ENCODE peak calls at places on chromosome 2, in six cellular contexts. N, E, F, X, J and M are unnamed samples. For H3K27me3, the result is how much of the 10 kb centered on the place peaks cover.

GRCh38 chr2:6139142-6139541 is 447.0 kb downstream of the SOX11 start:
- DNase-seq in X (no peak), E (no peak), F (no peak), J (no peak), N (no peak), M (no peak)

GRCh38 chr2:157056200-157056676 is 201.3 kb upstream of the GALNT5 start:
- DNase-seq in J (no peak), N (no peak), E (peak), X (no peak), F (no peak), M (no peak)

GRCh38 chr2:132270981-132271546 is 109.3 kb upstream of the ANKRD30BL start:
- DNase-seq in X (no peak), N (no peak), J (no peak), E (no peak), F (no peak), M (no peak)

GRCh38 chr2:217899231-217900009 is 103.4 kb downstream of the TNS1 start:
- DNase-seq in F (no peak), E (peak), N (no peak), X (peak), J (no peak), M (no peak)

GRCh38 chr2:52395912-52396311 is 1364.0 kb upstream of the NRXN1 start:
- DNase-seq in X (no peak), E (peak), F (no peak), N (no peak), J (no peak), M (no peak)

GRCh38 chr2:226362991-226363390 is 436.6 kb downstream of the IRS1 start:
- DNase-seq in J (no peak), F (no peak), X (no peak), E (peak), N (no peak), M (no peak)

GRCh38 chr2:182666674-182667320 is 49.3 kb upstream of the DNAJC10 start:
- DNase-seq in N (no peak), F (no peak), X (no peak), J (no peak), E (peak), M (no peak)

GRCh38 chr2:162475661-162476060 is 131.7 kb downstream of the GCA start:
- DNase-seq in E (peak), J (no peak), N (no peak), X (peak), F (no peak), M (no peak)

GRCh38 chr2:75986617-75987016 is 275.9 kb upstream of the GCFC2 start:
- DNase-seq in F (no peak), N (no peak), E (no peak), X (no peak), J (no peak), M (no peak)

GRCh38 chr2:147863835-147864234 is 19.0 kb downstream of the ACVR2A start:
- DNase-seq in J (no peak), F (no peak), X (no peak), E (peak), N (no peak), M (no peak)

GRCh38 chr2:122236152-122236892 is 480.9 kb downstream of the TSN start:
- DNase-seq in N (no peak), E (peak), X (peak), J (no peak), F (no peak), M (peak)

GRCh38 chr2:220539481-220539880 is 912.1 kb downstream of the SLC4A3 start:
- DNase-seq in N (no peak), J (no peak), X (no peak), F (no peak), E (no peak), M (no peak)

GRCh38 chr2:220528180-220528579 is 900.8 kb downstream of the SLC4A3 start:
- DNase-seq in F (no peak), X (no peak), N (no peak), J (no peak), E (no peak), M (no peak)

GRCh38 chr2:220531216-220531615 is 903.8 kb downstream of the SLC4A3 start:
- DNase-seq in J (no peak), E (peak), F (no peak), N (no peak), X (no peak), M (no peak)

DNA sequence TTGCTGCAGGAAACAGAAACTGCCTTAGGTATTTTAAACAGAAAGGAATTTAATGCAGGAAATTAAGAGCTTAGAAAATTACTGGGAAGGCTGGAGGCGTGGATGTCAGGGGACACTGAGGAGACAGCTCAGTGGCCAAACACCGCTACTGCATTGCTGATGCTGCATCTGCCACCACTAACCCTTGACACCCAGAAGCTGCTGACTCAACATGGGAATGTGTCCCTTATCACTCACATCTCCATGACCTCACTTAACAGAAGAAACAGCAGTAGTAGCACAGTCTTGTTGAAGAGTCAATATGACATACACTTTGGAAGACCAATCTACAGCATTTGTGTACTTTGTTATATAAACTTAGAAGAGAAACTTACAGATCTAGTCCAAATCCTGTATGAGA is 906.1 kb downstream of the SLC4A3 start:
- DNase-seq in E (peak), F (no peak), N (peak), J (no peak), X (no peak), M (no peak)
- TF ChIP-seq CTCF in E (peak), F (no peak), N (peak), J (no peak), X (no peak), M (no peak)

GRCh38 chr2:108971661-108972566 is 17.1 kb downstream of the EDAR start:
- DNase-seq in X (no peak), E (peak), F (no peak), J (peak), N (no peak), M (peak)

GRCh38 chr2:108968619-108969018 is 20.4 kb downstream of the EDAR start:
- DNase-seq in N (no peak), X (no peak), J (no peak), F (no peak), E (peak), M (peak)

GRCh38 chr2:108965540-108966299 is 23.3 kb downstream of the EDAR start:
- DNase-seq in N (no peak), J (no peak), E (peak), F (no peak), X (no peak), M (no peak)

GRCh38 chr2:108970369-108970768 is 18.7 kb downstream of the EDAR start:
- DNase-seq in X (no peak), F (no peak), N (no peak), J (peak), E (no peak), M (no peak)

DNA sequence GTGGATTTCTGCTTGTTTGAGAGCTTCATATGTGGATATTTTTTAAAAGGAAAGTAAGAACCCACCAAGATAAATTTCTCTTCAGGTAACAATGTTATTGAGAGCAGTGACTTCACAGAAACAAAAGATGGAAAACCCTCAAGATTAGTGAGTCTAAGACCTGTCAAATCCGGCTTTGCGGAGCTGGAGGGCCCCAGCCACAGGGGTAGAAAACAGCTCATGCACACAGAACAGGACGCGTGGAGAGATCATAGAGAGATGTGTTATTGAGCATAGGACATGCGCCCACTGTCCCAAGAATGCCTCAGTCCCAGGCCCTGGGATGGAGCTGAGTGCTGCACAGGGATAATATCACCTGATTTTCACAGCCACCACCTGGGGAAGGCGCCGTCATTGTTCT is 21.3 kb downstream of the EDAR start:
- DNase-seq in F (no peak), E (no peak), N (no peak), J (no peak), X (no peak), M (no peak)
- H3K27me3 ChIP-seq in F (under half), E (under half), N (under half), J (under half), X (under half), M (under half)

DNA sequence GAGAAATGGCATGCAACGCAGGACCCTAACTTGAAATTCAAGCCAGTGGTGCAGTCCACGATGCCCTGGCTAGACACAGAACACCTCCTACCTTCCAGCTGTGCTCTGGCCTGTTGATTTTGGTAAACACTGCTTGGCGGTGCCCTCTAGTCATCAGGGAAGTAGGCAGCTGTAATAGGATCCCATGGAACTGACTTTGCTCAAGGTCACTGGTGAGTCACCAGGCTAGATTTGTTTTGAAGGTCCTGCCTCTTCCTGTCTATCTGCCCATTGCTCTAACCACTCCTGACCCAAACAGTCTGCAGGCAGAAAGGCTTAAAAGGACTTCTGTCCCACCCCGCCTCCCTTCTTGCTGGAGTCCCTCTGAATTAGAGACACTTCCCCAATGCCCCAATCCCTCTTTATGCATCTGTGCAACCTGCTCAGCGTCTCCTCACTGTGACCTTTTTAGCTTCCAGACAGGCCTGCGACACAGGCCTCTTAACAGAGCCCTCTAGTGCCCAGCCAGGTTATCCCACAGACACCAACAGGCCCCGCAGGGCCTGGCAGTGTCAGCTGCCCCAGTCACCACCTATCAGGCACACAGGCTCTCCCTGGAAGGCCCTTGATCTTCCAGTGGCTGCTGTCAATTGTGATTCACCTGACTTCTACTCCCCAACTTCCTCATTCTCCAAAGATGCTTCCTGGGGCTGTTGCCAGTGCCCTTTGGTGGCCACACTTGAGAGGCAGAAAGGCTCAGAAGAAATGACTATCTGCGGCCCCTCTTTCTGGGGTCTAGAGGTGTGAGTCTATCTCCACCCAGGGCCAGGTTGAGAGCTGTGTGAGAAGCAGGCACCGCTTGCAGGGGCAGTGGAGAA is 5.2 kb downstream of the TMEM127 start:
- DNase-seq in N (no peak), J (peak), F (peak), E (peak), X (peak), M (peak)
- H3K4me3 ChIP-seq in N (no peak), J (peak), F (peak), E (no peak), X (no peak), M (no peak)

DNA sequence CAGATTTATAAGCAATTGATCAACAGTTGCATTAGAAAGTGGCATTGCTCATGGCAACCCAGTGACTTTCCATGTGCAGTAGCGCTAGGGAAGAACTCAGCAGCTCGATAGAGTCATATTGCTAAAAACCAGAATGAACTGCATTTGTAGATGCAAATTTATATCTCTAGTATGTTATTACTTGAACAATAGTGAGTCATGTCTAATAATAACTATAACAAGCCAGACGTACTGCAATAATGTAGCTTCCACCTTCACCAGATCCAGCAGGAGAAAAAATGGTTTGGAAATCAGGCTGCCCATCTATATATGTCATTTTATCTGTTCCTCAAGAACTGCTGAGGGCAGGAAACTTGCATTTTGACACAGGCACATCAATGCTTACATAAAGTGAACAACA is 66.5 kb upstream of the FIGN start:
- DNase-seq in N (no peak), J (no peak), E (no peak), F (no peak), X (no peak), M (no peak)
- TF ChIP-seq CTCF in N (no peak), J (no peak), E (no peak), F (no peak), X (no peak), M (no peak)

GRCh38 chr2:218957685-218958084 is 1.8 kb upstream of the CDK5R2 start:
- DNase-seq in J (no peak), N (no peak), E (no peak), F (no peak), X (no peak), M (no peak)
- H3K27me3 ChIP-seq in J (under half), N (under half), E (under half), F (half or more), X (under half), M (under half)

GRCh38 chr2:215839816-215840215 is 173.5 kb downstream of the MREG start:
- DNase-seq in E (no peak), F (no peak), N (no peak), J (no peak), X (no peak), M (no peak)

GRCh38 chr2:215841175-215841816 is 172.1 kb downstream of the MREG start:
- DNase-seq in E (no peak), N (no peak), F (peak), X (no peak), J (no peak), M (no peak)

GRCh38 chr2:215835641-215836040 is 177.7 kb downstream of the MREG start:
- DNase-seq in F (no peak), J (no peak), X (no peak), E (no peak), N (no peak), M (no peak)

GRCh38 chr2:215836881-215837280 is 176.5 kb downstream of the MREG start:
- DNase-seq in E (no peak), J (no peak), N (no peak), F (no peak), X (no peak), M (no peak)

GRCh38 chr2:215839309-215839708 is 174.0 kb downstream of the MREG start:
- DNase-seq in E (no peak), X (no peak), J (no peak), N (no peak), F (no peak), M (no peak)
- H3K4me3 ChIP-seq in E (no peak), X (no peak), J (no peak), N (no peak), F (no peak), M (no peak)

GRCh38 chr2:55014962-55015939 is 35.0 kb downstream of the RTN4 start:
- DNase-seq in J (no peak), N (no peak), F (peak), E (peak), X (peak), M (no peak)
- TF ChIP-seq CTCF in J (peak), N (peak), F (peak), E (peak), X (peak), M (peak)

DNA sequence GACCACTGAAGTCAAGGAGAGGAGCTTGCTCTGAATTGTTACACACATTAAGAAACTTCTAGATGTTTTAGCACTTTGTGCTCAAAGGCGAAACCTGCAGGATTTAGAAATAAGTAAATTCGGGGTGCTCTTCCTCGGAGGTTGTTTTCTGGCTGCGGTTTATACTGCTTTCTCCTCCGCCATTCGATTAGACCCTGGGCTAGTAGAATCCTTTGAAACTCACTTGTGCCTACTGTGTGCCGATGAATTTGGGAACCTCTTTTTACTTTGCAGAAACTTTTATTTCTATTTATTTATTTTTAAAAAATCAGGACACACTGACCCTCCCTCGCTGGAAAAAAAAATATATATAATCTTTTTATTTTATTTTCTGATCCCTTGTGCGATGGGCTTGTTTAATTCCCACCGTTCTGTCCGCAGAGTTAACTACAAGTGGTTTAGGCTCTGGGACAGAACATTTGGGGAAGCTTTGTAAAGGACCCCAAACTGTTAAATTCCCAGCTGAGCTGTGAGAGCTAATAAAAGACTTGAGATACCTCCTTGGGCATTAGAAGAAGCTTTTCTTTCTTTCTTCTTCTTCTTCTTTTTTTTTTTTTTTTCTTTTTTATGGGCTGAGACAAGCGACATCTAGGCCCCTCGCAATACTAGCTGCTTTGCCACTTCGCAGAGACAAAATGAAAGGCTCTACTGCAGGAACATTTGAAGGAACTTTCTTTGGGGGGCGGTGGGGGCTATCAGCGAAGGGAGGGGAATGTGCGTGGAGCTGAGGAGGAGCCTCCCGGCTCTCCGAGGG is 3.8 kb downstream of the MEIS1 start:
- DNase-seq in F (no peak), J (no peak), N (no peak), X (no peak), E (no peak), M (no peak)
- H3K27me3 ChIP-seq in F (under half), J (under half), N (under half), X (under half), E (under half), M (under half)

DNA sequence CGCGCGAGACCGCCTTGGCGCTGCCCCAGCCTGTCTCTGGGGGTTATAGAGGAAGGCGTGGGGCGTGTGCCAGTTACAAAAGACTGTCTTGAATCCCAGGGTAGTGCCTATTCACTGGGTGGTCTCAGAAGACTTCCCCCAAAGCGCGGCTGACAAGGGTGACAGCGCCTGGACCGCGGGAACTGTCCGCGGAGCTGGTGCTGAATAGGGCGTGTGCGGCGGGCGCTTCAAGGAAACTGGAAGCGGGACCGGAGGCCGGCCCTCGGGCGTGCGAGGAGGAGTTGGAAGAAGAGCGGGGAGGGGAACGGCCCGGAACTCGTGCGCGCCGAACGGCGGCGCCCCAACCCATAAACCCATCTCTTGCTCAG is 2.3 kb downstream of the EGR4 start:
- DNase-seq in E (peak), N (no peak), F (peak), X (no peak), J (peak), M (peak)
- H3K4me3 ChIP-seq in E (no peak), N (no peak), F (peak), X (no peak), J (peak), M (no peak)

DNA sequence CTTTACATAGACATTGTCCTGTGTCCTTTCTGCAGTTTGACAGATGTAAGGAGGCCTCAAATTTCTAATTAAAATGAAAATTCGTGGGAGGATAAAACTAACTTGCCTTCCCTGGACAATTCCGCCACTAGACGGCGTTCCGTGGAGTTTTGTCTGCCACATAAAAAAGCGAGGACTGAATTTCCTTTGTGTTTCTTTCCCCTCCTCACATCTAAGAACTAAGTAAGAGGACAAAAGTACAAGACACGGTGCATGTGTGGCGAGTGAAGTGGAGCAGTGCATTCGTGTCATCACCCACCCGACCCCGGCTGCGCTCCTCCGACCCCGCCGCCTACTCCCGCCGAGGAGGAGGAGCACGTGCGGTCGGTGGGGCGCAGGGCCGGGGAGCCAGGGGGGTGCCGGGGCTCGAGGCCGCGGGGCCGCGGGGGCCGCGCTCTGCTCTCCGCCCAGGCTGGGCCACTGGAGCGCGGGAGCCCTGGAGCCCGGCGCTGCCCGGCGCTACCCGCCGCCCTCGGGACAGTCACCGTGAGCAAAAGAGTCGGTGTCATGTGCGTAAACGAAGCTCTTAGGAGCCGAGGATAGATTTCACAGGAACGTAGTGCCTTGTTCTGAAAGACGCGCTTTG is 10.8 kb downstream of the TBR1 start:
- DNase-seq in N (no peak), E (no peak), F (no peak), X (no peak), J (no peak), M (no peak)
- TF ChIP-seq CTCF in N (peak), E (no peak), F (no peak), X (peak), J (peak), M (peak)